ENCODE peak calls at places on chromosomes 3 and 15, in five cellular contexts. I, G, R, D and W are unnamed samples.

GRCh38 chr3:119588112-119588511 is 8.8 kb downstream of the ADPRH start:
- DNase-seq in I (no peak), R (peak), D (no peak), G (peak), W (no peak)

GRCh38 chr15:31265871-31266711 is 60.5 kb upstream of the KLF13 start:
- DNase-seq in D (no peak), I (no peak), R (peak), G (peak), W (no peak)

GRCh38 chr15:82540984-82541431 is 751 bp upstream of the RPS17 start:
- DNase-seq in I (no peak), G (peak), R (peak), D (no peak), W (no peak)

GRCh38 chr3:133377396-133377795 is 22.5 kb upstream of the BFSP2 start:
- DNase-seq in G (no peak), I (peak), R (no peak), D (no peak), W (no peak)

GRCh38 chr3:14880486-14881179 is 61.9 kb downstream of the FGD5 start:
- DNase-seq in R (no peak), I (no peak), G (no peak), D (no peak), W (no peak)

GRCh38 chr3:120596853-120597223 is 702 bp downstream of the NDUFB4 start:
- DNase-seq in G (no peak), R (no peak), I (no peak), D (no peak), W (no peak)

GRCh38 chr15:91535856-91536500 is 317.5 kb upstream of the SLCO3A1 start:
- DNase-seq in R (no peak), D (no peak), G (no peak), I (no peak), W (no peak)

GRCh38 chr15:71596672-71597071 is 213.7 kb upstream of the NR2E3 start:
- DNase-seq in D (no peak), G (peak), I (no peak), R (peak), W (no peak)

GRCh38 chr3:20552605-20553275 is 366.7 kb upstream of the SGO1 start:
- DNase-seq in D (no peak), R (no peak), I (no peak), G (no peak), W (no peak)

GRCh38 chr3:98563661-98564281 is 29.6 kb downstream of the CPOX start:
- DNase-seq in G (no peak), D (no peak), I (no peak), R (no peak), W (no peak)

GRCh38 chr3:29324180-29324651 is 43.3 kb downstream of the RBMS3 start:
- DNase-seq in R (peak), G (peak), I (peak), D (no peak), W (no peak)

GRCh38 chr3:87448559-87448958 is 172.2 kb upstream of the POU1F1 start:
- DNase-seq in I (no peak), R (no peak), D (no peak), G (no peak), W (no peak)

GRCh38 chr15:63491116-63491817 is 13.1 kb upstream of the USP3 start:
- DNase-seq in R (no peak), I (no peak), G (no peak), D (no peak), W (peak)

DNA sequence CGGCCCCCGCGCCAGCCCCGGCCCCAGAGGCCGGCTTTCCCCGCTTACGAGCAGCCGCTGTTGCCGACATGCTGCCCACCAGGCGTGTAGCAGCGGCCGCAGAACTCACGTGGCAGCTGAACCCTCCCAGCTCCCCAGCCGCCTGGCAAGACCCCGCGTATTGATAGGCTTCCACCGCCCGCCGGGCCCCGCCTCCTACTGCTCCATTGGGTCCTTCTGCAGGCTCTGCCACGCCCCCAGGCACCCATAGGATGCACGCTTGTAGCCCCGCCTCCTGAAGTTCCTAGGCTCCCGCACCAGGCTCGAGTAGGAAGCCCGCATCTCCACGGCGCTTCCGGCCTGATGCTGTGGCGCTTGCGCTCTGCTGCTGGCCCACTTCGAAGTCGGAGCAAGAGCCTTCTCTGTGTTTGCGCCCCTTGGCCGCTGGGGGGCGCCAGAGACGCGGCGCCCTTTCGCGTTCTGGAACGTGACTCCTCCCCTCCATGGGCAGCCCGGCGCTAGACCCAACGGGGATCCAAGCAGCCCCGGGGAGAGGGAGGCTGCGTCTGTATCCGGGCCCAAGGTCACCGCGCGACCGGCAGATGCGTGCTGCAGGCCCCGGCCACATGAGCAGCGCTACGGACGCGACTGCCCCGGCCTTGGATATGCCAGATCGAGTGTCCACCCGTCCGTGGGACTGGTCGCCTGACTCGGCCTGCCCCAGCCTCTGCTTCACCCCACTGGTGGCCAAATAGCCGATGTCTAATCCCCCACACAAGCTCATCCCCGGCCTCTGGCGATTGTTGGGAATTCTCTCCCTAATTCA is at the start of the genes PARP3 and RRP9:
- DNase-seq in G (peak), I (peak), D (peak), R (peak), W (peak)
- TF ChIP-seq POLR2AphosphoS5 in G (peak), I (peak), D (peak), R (peak), W (peak)

GRCh38 chr3:129664040-129664646 is 57.7 kb upstream of the PLXND1 start:
- DNase-seq in G (no peak), R (no peak), I (no peak), D (no peak), W (no peak)

GRCh38 chr3:129661766-129662165 is 55.3 kb upstream of the PLXND1 start:
- DNase-seq in G (no peak), R (no peak), D (no peak), I (no peak), W (no peak)

GRCh38 chr3:129662230-129662629 is 55.8 kb upstream of the PLXND1 start:
- DNase-seq in I (no peak), R (no peak), G (no peak), D (no peak), W (no peak)

GRCh38 chr3:129665024-129665768 is 58.7 kb upstream of the PLXND1 start:
- DNase-seq in R (no peak), D (no peak), G (no peak), I (no peak), W (no peak)

GRCh38 chr3:129663045-129663446 is 56.6 kb upstream of the PLXND1 start:
- DNase-seq in G (no peak), I (no peak), R (no peak), D (peak), W (no peak)
- TF ChIP-seq POLR2AphosphoS5 in G (no peak), I (no peak), R (no peak), D (peak), W (peak)

DNA sequence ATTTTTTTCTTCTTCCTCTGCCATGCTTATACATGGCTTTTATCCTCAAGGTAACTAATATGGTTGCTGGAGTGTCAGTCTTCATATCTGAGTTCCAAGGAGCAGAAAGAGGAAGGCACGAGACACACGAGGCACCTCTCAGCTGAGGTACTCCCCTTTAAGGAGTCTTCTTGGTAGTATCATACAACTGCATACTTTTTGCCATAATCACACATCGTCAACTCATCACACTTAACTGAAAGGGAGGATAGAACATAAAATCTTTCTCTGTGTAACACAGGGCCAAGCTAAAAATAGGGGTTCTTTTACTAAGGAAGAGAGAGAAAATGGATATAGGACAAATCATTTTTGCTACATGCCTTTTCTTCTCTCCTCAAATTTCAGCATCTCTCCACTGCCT is 104.2 kb downstream of the OXSM start:
- DNase-seq in G (no peak), R (no peak), D (no peak), I (no peak), W (no peak)
- TF ChIP-seq POLR2AphosphoS5 in G (no peak), R (no peak), D (no peak), I (no peak), W (no peak)

GRCh38 chr3:124847863-124848262 is 39.3 kb downstream of the ITGB5 start:
- DNase-seq in D (no peak), R (no peak), G (no peak), I (no peak), W (no peak)
- TF ChIP-seq POLR2AphosphoS5 in D (no peak), R (no peak), G (no peak), I (no peak), W (no peak)

GRCh38 chr3:171789759-171790505 is 20.4 kb downstream of the PLD1 start:
- DNase-seq in I (no peak), G (no peak), D (no peak), R (no peak), W (no peak)

GRCh38 chr3:171786997-171787396 is 23.3 kb downstream of the PLD1 start:
- DNase-seq in D (no peak), I (no peak), G (no peak), R (no peak), W (no peak)

GRCh38 chr3:171790574-171790897 is 19.7 kb downstream of the PLD1 start:
- DNase-seq in G (no peak), D (no peak), I (peak), R (no peak), W (no peak)

GRCh38 chr3:171790898-171791694 is 19.2 kb downstream of the PLD1 start:
- DNase-seq in R (no peak), D (no peak), I (peak), G (no peak), W (no peak)

DNA sequence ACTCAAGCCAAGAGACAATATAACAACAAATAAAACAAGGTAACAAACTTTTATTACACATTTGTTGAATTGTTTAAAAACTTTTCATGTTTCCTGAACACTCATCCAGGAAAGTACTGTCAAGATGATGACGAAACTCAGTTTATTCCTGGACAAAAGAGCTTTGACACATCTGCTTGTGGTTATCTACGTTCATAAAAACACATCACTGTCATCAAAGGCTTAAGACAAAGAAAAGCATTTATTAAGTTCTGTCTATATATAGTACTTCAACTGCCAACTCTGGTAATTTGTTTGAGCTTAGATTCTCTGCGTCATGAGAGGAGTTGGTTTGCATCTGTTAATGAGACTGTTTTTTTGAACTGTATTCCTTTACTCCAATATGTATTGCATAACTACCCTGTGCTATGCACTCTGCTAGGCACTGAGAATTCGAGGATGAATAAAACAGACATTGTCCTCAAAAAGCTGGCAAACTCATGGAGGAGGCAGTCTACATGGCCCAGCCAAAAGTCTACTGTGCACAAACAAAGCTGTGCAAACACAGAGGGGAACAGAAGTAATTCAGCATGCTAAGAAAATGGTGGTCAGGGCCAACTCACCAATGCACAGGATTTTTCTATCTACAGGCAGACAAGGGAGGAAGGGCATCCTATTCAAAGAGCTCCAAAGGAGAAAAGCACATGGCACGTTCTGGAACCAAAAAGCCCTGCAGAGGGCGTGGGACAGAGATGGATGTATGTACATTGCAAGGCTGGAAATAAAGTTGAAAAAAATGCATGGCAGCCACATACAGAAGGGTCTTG is 21.5 kb downstream of the PLD1 start:
- DNase-seq in I (peak), G (no peak), D (no peak), R (no peak), W (no peak)
- TF ChIP-seq POLR2AphosphoS5 in I (peak), G (peak), D (no peak), R (peak), W (peak)

GRCh38 chr3:141412936-141413354 is 44.6 kb downstream of the ZBTB38 start:
- DNase-seq in G (peak), I (peak), D (no peak), R (peak), W (no peak)

GRCh38 chr3:141412087-141412935 is 44.0 kb downstream of the ZBTB38 start:
- DNase-seq in D (no peak), R (peak), I (peak), G (peak), W (no peak)

GRCh38 chr3:141410861-141411771 is 42.8 kb downstream of the ZBTB38 start:
- DNase-seq in D (no peak), I (peak), G (peak), R (peak), W (no peak)

GRCh38 chr3:141408596-141408995 is 40.3 kb downstream of the ZBTB38 start:
- DNase-seq in R (no peak), I (no peak), D (no peak), G (no peak), W (no peak)

GRCh38 chr3:141410408-141410807 is 42.1 kb downstream of the ZBTB38 start:
- DNase-seq in G (no peak), D (no peak), R (peak), I (no peak), W (no peak)
- TF ChIP-seq POLR2AphosphoS5 in G (peak), D (no peak), R (peak), I (no peak), W (no peak)